ENCODE peak calls at places on chromosomes 12 and 14, in five cellular contexts. One of them, this sample, is unnamed.

GRCh38 chr14:78752789-78753188 is 582.6 kb downstream of the NRXN3 start:
- DNase-seq in uterus: no peak
- DNase-seq in GM12864: no peak
- DNase-seq in epithelial cell of esophagus: no peak
- DNase-seq in A549: no peak
- DNase-seq in this sample: no peak

GRCh38 chr14:77140937-77141591 is 527 bp downstream of the ZDHHC22 start:
- DNase-seq in uterus: no peak
- DNase-seq in GM12864: no peak
- DNase-seq in epithelial cell of esophagus: peak
- DNase-seq in A549: peak
- DNase-seq in this sample: no peak

GRCh38 chr12:112964915-112965314 is 13.4 kb upstream of the OAS2 start:
- DNase-seq in uterus: no peak
- DNase-seq in GM12864: no peak
- DNase-seq in epithelial cell of esophagus: no peak
- DNase-seq in A549: no peak
- DNase-seq in this sample: no peak

GRCh38 chr12:128807161-128807724 is 16.5 kb downstream of the SLC15A4 start:
- DNase-seq in uterus: no peak
- DNase-seq in GM12864: no peak
- DNase-seq in epithelial cell of esophagus: no peak
- DNase-seq in A549: no peak
- DNase-seq in this sample: no peak

GRCh38 chr14:58243790-58244555 is 670 bp upstream of the PSMA3 start:
- DNase-seq in uterus: no peak
- DNase-seq in GM12864: no peak
- DNase-seq in epithelial cell of esophagus: peak
- DNase-seq in A549: peak
- DNase-seq in this sample: no peak

GRCh38 chr12:6273931-6274687 is 36.4 kb upstream of the PLEKHG6 start:
- DNase-seq in uterus: no peak
- DNase-seq in GM12864: no peak
- DNase-seq in epithelial cell of esophagus: no peak
- DNase-seq in A549: no peak
- DNase-seq in this sample: peak

GRCh38 chr12:97921957-97922722 is 459.5 kb downstream of the RMST start:
- DNase-seq in uterus: peak
- DNase-seq in GM12864: no peak
- DNase-seq in epithelial cell of esophagus: peak
- DNase-seq in A549: no peak
- DNase-seq in this sample: no peak

GRCh38 chr12:99170026-99170425 is 477.5 kb upstream of the GARIN6 start:
- DNase-seq in uterus: no peak
- DNase-seq in GM12864: no peak
- DNase-seq in epithelial cell of esophagus: no peak
- DNase-seq in A549: no peak
- DNase-seq in this sample: no peak

GRCh38 chr14:51018521-51018920 is 74.2 kb upstream of the PYGL start:
- DNase-seq in uterus: no peak
- DNase-seq in GM12864: no peak
- DNase-seq in epithelial cell of esophagus: no peak
- DNase-seq in A549: no peak
- DNase-seq in this sample: no peak

GRCh38 chr12:107125833-107126232 is 32.5 kb upstream of the CRY1 start:
- DNase-seq in uterus: no peak
- DNase-seq in GM12864: no peak
- DNase-seq in epithelial cell of esophagus: peak
- DNase-seq in A549: no peak
- DNase-seq in this sample: no peak

GRCh38 chr14:75279739-75280447 is 1.3 kb downstream of the FOS start:
- DNase-seq in uterus: peak
- DNase-seq in GM12864: no peak
- DNase-seq in epithelial cell of esophagus: no peak
- DNase-seq in A549: no peak
- DNase-seq in this sample: no peak

GRCh38 chr12:64749466-64750202 is 9.6 kb downstream of the GNS start:
- DNase-seq in uterus: no peak
- DNase-seq in GM12864: no peak
- DNase-seq in epithelial cell of esophagus: no peak
- DNase-seq in A549: no peak
- DNase-seq in this sample: no peak

GRCh38 chr12:127613056-127613455 is 653.9 kb upstream of the TMEM132C start:
- DNase-seq in uterus: no peak
- DNase-seq in GM12864: no peak
- DNase-seq in epithelial cell of esophagus: no peak
- DNase-seq in A549: no peak
- DNase-seq in this sample: no peak

GRCh38 chr12:89525002-89525823 is 617 bp upstream of the GALNT4 start:
- DNase-seq in uterus: peak
- DNase-seq in GM12864: no peak
- DNase-seq in epithelial cell of esophagus: peak
- DNase-seq in A549: peak
- DNase-seq in this sample: peak

GRCh38 chr14:97994020-97994531 is 1196.9 kb downstream of the VRK1 start:
- DNase-seq in uterus: no peak
- DNase-seq in GM12864: no peak
- DNase-seq in epithelial cell of esophagus: no peak
- DNase-seq in A549: no peak
- DNase-seq in this sample: no peak

GRCh38 chr12:72369560-72369959 is 97.4 kb downstream of the TRHDE start:
- DNase-seq in uterus: no peak
- DNase-seq in GM12864: no peak
- DNase-seq in epithelial cell of esophagus: no peak
- DNase-seq in A549: no peak
- DNase-seq in this sample: no peak

GRCh38 chr14:94392510-94392935 is 4.1 kb upstream of the SERPINA1 start:
- DNase-seq in uterus: no peak
- DNase-seq in GM12864: peak
- DNase-seq in epithelial cell of esophagus: peak
- DNase-seq in A549: no peak
- DNase-seq in this sample: peak

GRCh38 chr12:27003421-27004311 is 10.5 kb downstream of the TM7SF3 start:
- DNase-seq in uterus: no peak
- DNase-seq in GM12864: no peak
- DNase-seq in epithelial cell of esophagus: no peak
- DNase-seq in A549: no peak
- DNase-seq in this sample: no peak

GRCh38 chr14:36502558-36503508 is 17.2 kb downstream of the NKX2-1 start:
- DNase-seq in uterus: no peak
- DNase-seq in GM12864: no peak
- DNase-seq in epithelial cell of esophagus: no peak
- DNase-seq in A549: no peak
- DNase-seq in this sample: no peak

GRCh38 chr14:31270196-31270772 is 62.7 kb upstream of the HECTD1 start:
- DNase-seq in uterus: no peak
- DNase-seq in GM12864: no peak
- DNase-seq in epithelial cell of esophagus: no peak
- DNase-seq in A549: no peak
- DNase-seq in this sample: no peak

GRCh38 chr14:31449971-31450610 is 7.2 kb downstream of the DTD2 start:
- DNase-seq in uterus: no peak
- DNase-seq in GM12864: no peak
- DNase-seq in epithelial cell of esophagus: peak
- DNase-seq in A549: peak
- DNase-seq in this sample: peak

GRCh38 chr12:132398386-132398991 is 69.1 kb upstream of the GALNT9 start:
- DNase-seq in uterus: no peak
- DNase-seq in GM12864: no peak
- DNase-seq in epithelial cell of esophagus: no peak
- DNase-seq in A549: no peak
- DNase-seq in this sample: no peak

GRCh38 chr14:61174395-61175386 is 106.4 kb downstream of the TMEM30B start:
- DNase-seq in uterus: no peak
- DNase-seq in GM12864: no peak
- DNase-seq in epithelial cell of esophagus: peak
- DNase-seq in A549: no peak
- DNase-seq in this sample: no peak

GRCh38 chr14:77681196-77682157 is 26.3 kb downstream of the ALKBH1 start:
- DNase-seq in uterus: no peak
- DNase-seq in GM12864: no peak
- DNase-seq in epithelial cell of esophagus: peak
- DNase-seq in A549: no peak
- DNase-seq in this sample: no peak

GRCh38 chr12:66497000-66497897 is 181.6 kb downstream of the GRIP1 start:
- DNase-seq in uterus: no peak
- DNase-seq in GM12864: no peak
- DNase-seq in epithelial cell of esophagus: peak
- DNase-seq in A549: no peak
- DNase-seq in this sample: no peak

GRCh38 chr12:49297695-49298060 is 2.7 kb downstream of the PRPH start:
- DNase-seq in uterus: no peak
- DNase-seq in GM12864: no peak
- DNase-seq in epithelial cell of esophagus: no peak
- DNase-seq in A549: no peak
- DNase-seq in this sample: no peak

GRCh38 chr14:65750906-65751305 is 338.4 kb downstream of the FUT8 start:
- DNase-seq in uterus: no peak
- DNase-seq in GM12864: no peak
- DNase-seq in epithelial cell of esophagus: no peak
- DNase-seq in A549: no peak
- DNase-seq in this sample: no peak

GRCh38 chr14:75657331-75657730 is 3.3 kb downstream of the ERG28 start:
- DNase-seq in uterus: no peak
- DNase-seq in GM12864: no peak
- DNase-seq in epithelial cell of esophagus: no peak
- DNase-seq in A549: no peak
- DNase-seq in this sample: no peak

GRCh38 chr14:22856428-22856827 is 15.1 kb upstream of the LRP10 start:
- DNase-seq in uterus: no peak
- DNase-seq in GM12864: no peak
- DNase-seq in epithelial cell of esophagus: no peak
- DNase-seq in A549: no peak
- DNase-seq in this sample: no peak

GRCh38 chr12:123614531-123614930 is 12.6 kb downstream of the DDX55 start:
- DNase-seq in uterus: no peak
- DNase-seq in GM12864: no peak
- DNase-seq in epithelial cell of esophagus: no peak
- DNase-seq in A549: no peak
- DNase-seq in this sample: no peak

GRCh38 chr14:49727171-49727570 is 34.3 kb downstream of the KLHDC1 start:
- DNase-seq in uterus: no peak
- DNase-seq in GM12864: no peak
- DNase-seq in epithelial cell of esophagus: no peak
- DNase-seq in A549: no peak
- DNase-seq in this sample: no peak

GRCh38 chr12:120474092-120474960 is 4.8 kb upstream of the SRSF9 start:
- DNase-seq in uterus: peak
- DNase-seq in GM12864: no peak
- DNase-seq in epithelial cell of esophagus: peak
- DNase-seq in A549: peak
- DNase-seq in this sample: no peak

GRCh38 chr14:64682173-64682710 is 22.0 kb upstream of the PLEKHG3 start:
- DNase-seq in uterus: peak
- DNase-seq in GM12864: no peak
- DNase-seq in epithelial cell of esophagus: peak
- DNase-seq in A549: no peak
- DNase-seq in this sample: no peak

GRCh38 chr12:30098677-30099076 is 314.9 kb upstream of the TMTC1 start:
- DNase-seq in uterus: no peak
- DNase-seq in GM12864: no peak
- DNase-seq in epithelial cell of esophagus: no peak
- DNase-seq in A549: no peak
- DNase-seq in this sample: no peak

GRCh38 chr14:66496188-66496807 is 10.1 kb downstream of the CCDC196 start:
- DNase-seq in uterus: no peak
- DNase-seq in GM12864: no peak
- DNase-seq in epithelial cell of esophagus: peak
- DNase-seq in A549: no peak
- DNase-seq in this sample: no peak

GRCh38 chr14:52876311-52876710 is 74.5 kb downstream of the FERMT2 start:
- DNase-seq in uterus: no peak
- DNase-seq in GM12864: no peak
- DNase-seq in epithelial cell of esophagus: no peak
- DNase-seq in A549: no peak
- DNase-seq in this sample: no peak

GRCh38 chr12:4303750-4304149 is 17.3 kb upstream of the TIGAR start:
- DNase-seq in uterus: no peak
- DNase-seq in GM12864: no peak
- DNase-seq in epithelial cell of esophagus: no peak
- DNase-seq in A549: no peak
- DNase-seq in this sample: no peak

GRCh38 chr14:105439710-105440553 is 20.3 kb downstream of the MTA1 start:
- DNase-seq in uterus: no peak
- DNase-seq in GM12864: no peak
- DNase-seq in epithelial cell of esophagus: peak
- DNase-seq in A549: peak
- DNase-seq in this sample: no peak
- TF ChIP-seq CTCF in uterus: no peak
- TF ChIP-seq CTCF in GM12864: no peak
- TF ChIP-seq CTCF in epithelial cell of esophagus: no peak
- TF ChIP-seq CTCF in A549: peak
- TF ChIP-seq CTCF in this sample: no peak

DNA sequence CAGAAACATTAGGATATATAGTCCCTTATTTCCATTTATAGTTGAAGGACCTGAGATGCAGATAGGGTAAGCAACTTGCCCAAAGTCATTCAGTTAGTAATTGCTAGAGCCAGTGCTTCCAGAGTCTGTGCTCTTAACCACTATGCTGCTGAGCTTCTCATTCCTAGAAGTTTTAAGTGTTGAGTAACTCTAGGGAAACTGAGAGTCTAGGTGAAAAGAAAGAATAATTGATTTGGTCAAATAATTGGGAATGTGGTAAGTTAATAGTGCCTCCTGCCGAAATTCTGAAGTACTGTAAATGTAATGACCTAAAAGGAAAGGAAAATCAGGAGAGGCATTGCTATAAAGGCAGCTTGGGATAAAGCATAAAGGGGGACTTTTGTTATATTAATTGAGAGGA is 14.1 kb downstream of the PYROXD1 start:
- DNase-seq in uterus: no peak
- DNase-seq in GM12864: no peak
- DNase-seq in epithelial cell of esophagus: no peak
- DNase-seq in A549: no peak
- DNase-seq in this sample: no peak
- TF ChIP-seq CTCF in uterus: no peak
- TF ChIP-seq CTCF in GM12864: no peak
- TF ChIP-seq CTCF in epithelial cell of esophagus: no peak
- TF ChIP-seq CTCF in A549: peak
- TF ChIP-seq CTCF in this sample: no peak

GRCh38 chr12:96698965-96699364 is 208.1 kb upstream of the NEDD1 start:
- DNase-seq in uterus: no peak
- DNase-seq in GM12864: no peak
- DNase-seq in epithelial cell of esophagus: no peak
- DNase-seq in A549: no peak
- DNase-seq in this sample: no peak
- TF ChIP-seq CTCF in uterus: no peak
- TF ChIP-seq CTCF in GM12864: no peak
- TF ChIP-seq CTCF in epithelial cell of esophagus: no peak
- TF ChIP-seq CTCF in A549: no peak
- TF ChIP-seq CTCF in this sample: no peak

DNA sequence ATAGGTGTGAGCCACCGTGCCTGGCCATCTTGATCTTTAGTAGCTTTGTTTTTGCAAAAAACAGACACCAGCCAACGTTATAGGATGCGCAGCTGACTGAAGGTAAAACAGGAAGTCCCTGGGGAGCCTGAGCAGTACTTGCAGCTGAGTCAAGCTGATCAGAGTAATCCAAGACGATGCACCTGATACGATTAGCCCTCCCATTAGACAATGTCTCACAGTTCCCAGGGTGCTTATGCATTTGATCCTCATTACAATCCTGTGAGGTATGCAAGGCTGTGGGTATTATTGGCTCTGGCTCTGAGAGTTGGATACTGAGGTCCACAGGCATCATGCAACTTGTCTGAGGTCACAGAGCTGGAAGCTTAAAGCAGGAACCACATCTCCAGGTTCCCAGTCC is 8.1 kb downstream of the KRT18 start:
- DNase-seq in uterus: no peak
- DNase-seq in GM12864: no peak
- DNase-seq in epithelial cell of esophagus: peak
- DNase-seq in A549: no peak
- DNase-seq in this sample: no peak
- TF ChIP-seq CTCF in uterus: no peak
- TF ChIP-seq CTCF in GM12864: no peak
- TF ChIP-seq CTCF in epithelial cell of esophagus: no peak
- TF ChIP-seq CTCF in A549: no peak
- TF ChIP-seq CTCF in this sample: no peak